ENCODE peak calls at places on chromosomes 2 and 18, in six cellular contexts. B is left ventricle myocardium inferior; T is IMR-90; K is transverse colon; Z is CD8-positive, alpha-beta T cell; Y is left lung. X is an unnamed sample.
A peak's percentile ranks its signal among the peaks of the same experiment; 100 is the strongest.

GRCh38 chr18:61530681-61531080 is 197.5 kb downstream of the CDH20 start:
- DNase-seq in Y (no peak), T (no peak), K (no peak), B (no peak), Z (no peak), X (no peak)

GRCh38 chr18:44917865-44918476 is 237.3 kb downstream of the SETBP1 start:
- DNase-seq in K (no peak), Z (no peak), T (no peak), B (no peak), Y (no peak), X (no peak)

GRCh38 chr2:121776361-121776760 is 20.9 kb downstream of the TSN start:
- DNase-seq in Z (no peak), T (no peak), B (no peak), K (no peak), Y (no peak), X (no peak)

GRCh38 chr18:43077510-43078290 is 37.8 kb downstream of the RIT2 start:
- DNase-seq in K (no peak), T (no peak), B (no peak), Y (no peak), Z (no peak), X (no peak)

GRCh38 chr2:110674620-110675555 is 3.0 kb downstream of the BUB1 start:
- DNase-seq in Y (peak; percentile 64), K (peak; percentile 62), T (peak; percentile 50), B (no peak), Z (peak; percentile 52), X (peak; percentile 49)

GRCh38 chr2:162795312-162795711 is 43.3 kb downstream of the KCNH7 start:
- DNase-seq in K (peak; percentile 8), Z (no peak), T (no peak), Y (no peak), B (no peak), X (no peak)

GRCh38 chr2:27379840-27380625 is 501 bp downstream of the ZNF513 start:
- DNase-seq in K (peak; percentile 73), T (peak; percentile 76), Z (no peak), Y (peak; percentile 81), B (peak; percentile 70), X (peak; percentile 92)

GRCh38 chr18:63410792-63411191 is 11.5 kb downstream of the VPS4B start:
- DNase-seq in T (peak; percentile 78), Y (no peak), Z (no peak), K (no peak), B (no peak), X (no peak)

GRCh38 chr2:100971221-100971620 is 30.9 kb upstream of the RPL31 start:
- DNase-seq in T (no peak), Z (no peak), K (no peak), Y (no peak), B (no peak), X (no peak)

GRCh38 chr2:178177066-178177679 is 17.1 kb upstream of the OSBPL6 start:
- DNase-seq in Y (no peak), K (no peak), T (peak; percentile 67), Z (no peak), B (no peak), X (no peak)

GRCh38 chr2:77013457-77013856 is 508.7 kb downstream of the LRRTM4 start:
- DNase-seq in Z (no peak), K (no peak), T (no peak), Y (no peak), B (no peak), X (no peak)

GRCh38 chr2:50922506-50922905 is 109.4 kb downstream of the NRXN1 start:
- DNase-seq in T (no peak), Y (no peak), B (no peak), K (no peak), Z (no peak), X (no peak)

GRCh38 chr2:208573559-208573958 is 167.0 kb downstream of the PTH2R start:
- DNase-seq in Y (no peak), K (peak; percentile 12), T (no peak), B (no peak), Z (no peak), X (no peak)

DNA sequence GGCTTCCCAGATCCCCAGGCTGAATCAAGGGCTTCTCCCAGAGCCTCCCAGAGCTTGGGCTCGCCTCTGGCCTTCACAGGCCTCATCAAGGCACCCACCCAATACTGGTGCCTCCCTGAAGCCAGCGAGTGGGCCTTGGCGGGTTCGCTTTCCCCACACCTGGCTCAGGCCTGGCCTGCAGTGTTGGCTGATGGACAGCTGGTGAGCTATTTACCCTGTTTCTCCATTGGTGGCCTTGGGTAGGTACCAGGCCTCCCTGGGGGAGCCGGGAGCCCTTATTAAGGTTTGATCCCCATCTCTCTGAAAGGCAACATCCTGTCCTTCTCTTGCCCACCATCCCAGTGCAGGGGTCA is 18.2 kb upstream of the DUSP2 start:
- DNase-seq in K (no peak), T (no peak), Z (no peak), Y (no peak), B (no peak), X (no peak)
- H3K4me1 ChIP-seq in K (no peaks in the 10 kb centered on the region), T (no peaks in the 10 kb centered on the region), Z (peaks cover 59% of the 10 kb centered on the region), Y (no peaks in the 10 kb centered on the region), B (no peaks in the 10 kb centered on the region), X (no peaks in the 10 kb centered on the region)

GRCh38 chr2:70655786-70656185 is 102.2 kb upstream of the TGFA start:
- DNase-seq in Z (no peak), T (no peak), K (no peak), Y (no peak), B (no peak), X (no peak)
- H3K27me3 ChIP-seq in Z (no peaks in the 10 kb centered on the region), T (peaks cover 6% of the 10 kb centered on the region), K (peaks cover 48% of the 10 kb centered on the region), Y (peaks cover 51% of the 10 kb centered on the region), B (peaks cover 84% of the 10 kb centered on the region), X (no peaks in the 10 kb centered on the region)

DNA sequence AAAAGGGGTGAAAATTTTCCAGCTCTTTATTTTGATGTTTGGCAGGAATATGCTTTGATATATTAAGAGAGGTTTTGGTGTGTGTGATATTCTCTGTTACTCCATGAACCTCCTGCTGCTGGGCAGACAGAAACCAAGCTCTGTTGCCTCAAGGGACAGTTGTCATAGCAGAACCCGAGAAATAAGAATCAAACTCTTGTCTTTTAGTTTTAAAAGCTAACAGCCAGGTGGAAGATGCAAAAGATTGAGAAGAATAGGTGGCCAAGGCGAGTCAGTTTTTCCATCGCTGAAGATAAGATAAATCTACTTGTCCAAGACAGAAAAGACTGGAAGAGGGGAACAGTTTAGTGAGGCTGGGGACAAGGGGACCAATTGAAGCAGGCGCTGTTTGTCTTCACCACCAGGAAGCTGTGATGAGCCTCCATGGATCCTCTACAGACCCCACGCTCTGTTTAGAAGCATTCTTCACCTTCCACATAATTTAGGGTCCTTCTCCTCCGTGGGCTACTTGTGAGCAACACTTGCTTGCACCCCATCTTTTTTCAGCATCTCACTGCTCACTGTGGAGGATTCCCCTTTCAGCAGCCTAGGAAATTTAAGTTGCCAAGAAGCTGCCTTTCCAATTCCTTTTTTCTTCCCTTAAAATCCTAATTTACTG is 23.9 kb downstream of the PMAIP1 start:
- DNase-seq in Z (no peak), T (no peak), Y (no peak), B (no peak), K (no peak), X (no peak)
- H3K4me1 ChIP-seq in Z (peaks cover 4% of the 10 kb centered on the region), T (peaks cover 2% of the 10 kb centered on the region), Y (no peaks in the 10 kb centered on the region), B (peaks cover 2% of the 10 kb centered on the region), K (no peaks in the 10 kb centered on the region), X (no peaks in the 10 kb centered on the region)

DNA sequence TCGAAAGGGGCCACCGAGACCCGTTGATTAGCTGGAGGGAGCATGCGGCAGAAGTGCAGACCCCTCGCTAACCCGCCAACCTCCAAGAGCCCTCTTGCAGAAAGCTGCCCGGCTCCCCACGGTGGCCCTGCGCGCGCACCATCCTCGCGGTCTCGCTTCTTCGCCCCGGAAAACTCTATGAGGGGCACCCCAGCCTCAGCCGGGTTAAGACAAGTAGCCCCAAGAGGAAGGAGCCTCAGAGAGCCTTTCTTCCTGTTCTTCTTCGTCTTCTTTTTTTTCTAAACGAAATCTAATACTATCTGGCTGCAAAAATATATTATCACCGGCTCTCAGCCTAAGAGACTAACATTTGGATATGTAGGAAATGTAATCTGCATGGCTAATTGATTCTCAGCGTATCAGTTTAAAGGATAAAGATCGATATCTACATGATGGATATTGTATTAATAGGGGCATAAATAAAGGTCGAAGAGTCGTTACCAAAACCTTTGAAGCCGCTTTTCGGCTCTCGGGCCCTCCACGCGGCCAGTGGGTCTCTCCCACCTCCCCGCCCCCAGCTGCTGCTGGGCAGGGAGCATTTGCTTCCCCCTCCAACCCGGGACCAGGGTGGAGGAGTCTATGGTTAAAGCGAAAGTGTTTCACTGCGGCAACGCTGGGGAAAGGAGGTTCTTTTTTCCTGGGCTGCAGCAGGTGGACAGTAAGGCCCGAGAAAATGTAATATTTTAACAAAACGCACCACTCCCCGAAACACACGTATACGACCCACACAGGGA is 6.1 kb upstream of the PAX3 start:
- DNase-seq in Y (no peak), T (no peak), K (no peak), B (no peak), Z (no peak), X (no peak)
- H3K27me3 ChIP-seq in Y (peaks cover 100% of the 10 kb centered on the region), T (peaks cover 95% of the 10 kb centered on the region), K (peaks cover 100% of the 10 kb centered on the region), B (peaks cover 100% of the 10 kb centered on the region), Z (peaks cover 49% of the 10 kb centered on the region), X (no peaks in the 10 kb centered on the region)

GRCh38 chr2:218269900-218270720 is at the start of the genes AAMP and PNKD:
- DNase-seq in B (peak; percentile 100), K (peak; percentile 100), Y (peak; percentile 100), T (peak; percentile 99), Z (peak; percentile 100), X (peak; percentile 100)

GRCh38 chr2:218270721-218271486 is 585 bp downstream of the PNKD start:
- DNase-seq in B (no peak), Y (no peak), K (peak; percentile 43), T (no peak), Z (no peak), X (no peak)

GRCh38 chr2:218271865-218272530 is 1.7 kb downstream of the PNKD start:
- DNase-seq in K (no peak), Y (no peak), B (no peak), T (no peak), Z (no peak), X (no peak)

GRCh38 chr2:218272531-218273212 is 2.4 kb downstream of the PNKD start:
- DNase-seq in Y (peak; percentile 86), T (peak; percentile 84), B (peak; percentile 86), K (peak; percentile 95), Z (peak; percentile 87), X (peak; percentile 92)

GRCh38 chr2:218271487-218271797 is 1.1 kb downstream of the PNKD start:
- DNase-seq in Y (no peak), T (no peak), B (no peak), K (peak; percentile 62), Z (no peak), X (no peak)
- H3K4me1 ChIP-seq in Y (peaks cover 34% of the 10 kb centered on the region), T (peaks cover 10% of the 10 kb centered on the region), B (peaks cover 78% of the 10 kb centered on the region), K (peaks cover 43% of the 10 kb centered on the region), Z (peaks cover 31% of the 10 kb centered on the region), X (no peaks in the 10 kb centered on the region)

DNA sequence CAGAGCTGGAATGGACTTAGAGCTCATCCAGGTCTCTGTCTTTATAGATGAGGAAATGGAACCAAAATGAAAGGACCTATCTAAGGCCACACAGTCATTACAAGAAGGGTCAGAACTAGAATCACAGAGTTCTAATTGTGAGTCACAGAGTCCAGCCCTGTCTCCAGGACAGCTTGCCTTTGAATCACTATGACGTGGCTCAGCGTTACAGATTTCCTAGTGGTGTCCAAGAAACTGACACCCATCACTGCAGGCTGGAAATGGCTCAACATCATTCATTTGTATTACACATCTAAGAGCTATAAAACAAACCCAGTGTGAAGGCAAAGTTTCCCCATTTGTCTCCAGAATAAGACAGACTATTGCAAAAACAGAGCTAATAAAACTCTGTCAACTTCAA is 164.3 kb upstream of the SIX2 start:
- DNase-seq in B (no peak), K (no peak), Z (no peak), Y (no peak), T (peak; percentile 93), X (no peak)
- H3K27me3 ChIP-seq in B (peaks cover 85% of the 10 kb centered on the region), K (peaks cover 59% of the 10 kb centered on the region), Z (no peaks in the 10 kb centered on the region), Y (peaks cover 67% of the 10 kb centered on the region), T (peaks cover 31% of the 10 kb centered on the region), X (no peaks in the 10 kb centered on the region)